ENCODE peak calls at places on chromosome 11, in seven cellular contexts. T is neural crest cell, U is endothelial cell, O is testis, X is transverse colon, K is AG09309, L is fibroblast of the aortic adventitia. M is an unnamed sample.

GRCh38 chr11:122897606-122898210 is 15.1 kb downstream of the JHY start:
- DNase-seq in T (no peak), L (peak; percentile 39), O (no peak), U (no peak), X (no peak), K (peak; percentile 37), M (peak; percentile 23)

GRCh38 chr11:70203749-70204465 is 811 bp downstream of the FADD start:
- DNase-seq in O (peak; percentile 56), L (peak; percentile 86), K (peak; percentile 50), T (peak; percentile 26), U (peak; percentile 36), X (peak; percentile 84), M (peak; percentile 56)

GRCh38 chr11:67351275-67352005 is 1.9 kb downstream of the POLD4 start:
- DNase-seq in L (peak; percentile 88), T (peak; percentile 44), O (peak; percentile 62), K (no peak), X (peak; percentile 77), U (no peak), M (no peak)

GRCh38 chr11:59939482-59939881 is 1.2 kb downstream of the OOSP1 start:
- DNase-seq in K (no peak), X (no peak), U (no peak), L (no peak), T (no peak), O (no peak), M (no peak)

GRCh38 chr11:84673753-84674152 is 953.4 kb downstream of the DLG2 start:
- DNase-seq in T (no peak), U (no peak), O (no peak), L (peak; percentile 0), K (no peak), X (no peak), M (no peak)

GRCh38 chr11:69351460-69351859 is 57.5 kb downstream of the MYEOV start:
- DNase-seq in X (no peak), K (no peak), O (no peak), U (no peak), T (no peak), L (peak; percentile 87), M (no peak)

GRCh38 chr11:108432783-108433182 is 34.5 kb downstream of the C11orf65 start:
- DNase-seq in X (no peak), T (no peak), O (no peak), L (peak; percentile 47), K (no peak), U (no peak), M (no peak)

GRCh38 chr11:88555018-88555828 is 217.7 kb upstream of the CTSC start:
- DNase-seq in T (no peak), L (peak; percentile 100), X (no peak), K (peak; percentile 100), O (peak; percentile 66), U (no peak), M (peak; percentile 98)

GRCh38 chr11:92627615-92628201 is 341.7 kb upstream of the MTNR1B start:
- DNase-seq in U (no peak), X (no peak), O (no peak), T (no peak), K (peak; percentile 4), L (no peak), M (no peak)

GRCh38 chr11:121070951-121071350 is 30.1 kb upstream of the TECTA start:
- DNase-seq in K (no peak), L (no peak), O (no peak), U (no peak), X (no peak), T (no peak), M (no peak)

GRCh38 chr11:20448838-20449237 is 61.3 kb downstream of the PRMT3 start:
- DNase-seq in L (no peak), O (no peak), K (no peak), T (no peak), U (no peak), X (no peak), M (no peak)

GRCh38 chr11:111309516-111309915 is 11.2 kb downstream of the POU2AF3 start:
- DNase-seq in T (no peak), U (no peak), K (no peak), O (no peak), X (no peak), L (no peak), M (no peak)

GRCh38 chr11:3781423-3781822 is 15.9 kb downstream of the NUP98 start:
- DNase-seq in U (no peak), O (no peak), L (peak; percentile 38), K (no peak), X (no peak), T (no peak), M (no peak)

GRCh38 chr11:21814169-21814568 is 378.7 kb upstream of the ANO5 start:
- DNase-seq in U (no peak), L (peak; percentile 1), K (no peak), O (peak; percentile 40), T (no peak), X (no peak), M (no peak)

GRCh38 chr11:61547246-61547645 is 33.6 kb downstream of the SYT7 start:
- DNase-seq in T (no peak), K (no peak), U (no peak), X (no peak), L (no peak), O (no peak), M (no peak)

GRCh38 chr11:69644962-69645675 is 4.2 kb downstream of the CCND1 start:
- DNase-seq in X (no peak), O (no peak), L (no peak), T (no peak), K (no peak), U (no peak), M (no peak)

GRCh38 chr11:57425565-57426438 is 1.1 kb downstream of the SLC43A3 start:
- DNase-seq in X (peak; percentile 51), O (peak; percentile 71), L (peak; percentile 80), K (no peak), U (no peak), T (no peak), M (no peak)

GRCh38 chr11:72574534-72575460 is 99.4 kb downstream of the PDE2A start:
- DNase-seq in X (no peak), O (no peak), K (no peak), U (no peak), T (no peak), L (no peak), M (no peak)

GRCh38 chr11:68327586-68328370 is 15.4 kb downstream of the LRP5 start:
- DNase-seq in K (no peak), X (no peak), O (no peak), T (no peak), U (no peak), L (no peak), M (no peak)

GRCh38 chr11:96339704-96340554 is 3.1 kb downstream of the MAML2 start:
- DNase-seq in T (no peak), L (peak; percentile 46), O (no peak), K (no peak), X (no peak), U (no peak), M (no peak)

GRCh38 chr11:65111537-65112225 is at the start of gene TM7SF2:
- DNase-seq in O (peak; percentile 97), X (peak; percentile 98), U (peak; percentile 91), L (peak; percentile 81), T (peak; percentile 90), K (peak; percentile 35), M (peak; percentile 72)

DNA sequence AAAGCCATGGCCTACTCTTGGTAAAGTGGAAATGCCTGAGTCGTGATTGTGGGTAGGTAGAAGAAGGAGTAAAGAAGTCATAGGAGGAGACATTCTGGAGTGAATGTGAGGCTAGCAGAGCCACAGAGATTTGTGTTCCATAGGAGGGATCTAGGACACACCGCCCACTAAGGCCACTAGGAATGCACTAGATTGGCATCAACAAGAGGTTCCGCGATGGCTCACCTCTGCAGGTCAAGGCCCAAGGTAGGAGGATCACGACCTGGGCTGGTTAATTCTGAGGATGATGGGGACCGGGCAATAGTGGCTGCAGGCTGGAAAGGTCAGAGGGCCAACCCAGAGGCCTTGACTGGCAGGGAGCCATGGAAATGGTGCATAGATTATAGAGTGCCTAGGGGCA is 48.8 kb upstream of the OPCML start:
- DNase-seq in L (no peak), K (no peak), X (no peak), O (no peak), U (no peak), T (no peak), M (no peak)
- TF ChIP-seq CTCF in L (no peak), K (no peak), X (no peak), O (no peak), U (no peak), T (no peak), M (no peak)

GRCh38 chr11:33984682-33985389 is 66.7 kb upstream of the CAPRIN1 start:
- DNase-seq in K (no peak), X (no peak), O (no peak), T (no peak), U (no peak), L (peak; percentile 14), M (no peak)
- TF ChIP-seq CTCF in K (no peak), X (no peak), O (no peak), T (peak; percentile 27), U (no peak), L (peak; percentile 40), M (no peak)

DNA sequence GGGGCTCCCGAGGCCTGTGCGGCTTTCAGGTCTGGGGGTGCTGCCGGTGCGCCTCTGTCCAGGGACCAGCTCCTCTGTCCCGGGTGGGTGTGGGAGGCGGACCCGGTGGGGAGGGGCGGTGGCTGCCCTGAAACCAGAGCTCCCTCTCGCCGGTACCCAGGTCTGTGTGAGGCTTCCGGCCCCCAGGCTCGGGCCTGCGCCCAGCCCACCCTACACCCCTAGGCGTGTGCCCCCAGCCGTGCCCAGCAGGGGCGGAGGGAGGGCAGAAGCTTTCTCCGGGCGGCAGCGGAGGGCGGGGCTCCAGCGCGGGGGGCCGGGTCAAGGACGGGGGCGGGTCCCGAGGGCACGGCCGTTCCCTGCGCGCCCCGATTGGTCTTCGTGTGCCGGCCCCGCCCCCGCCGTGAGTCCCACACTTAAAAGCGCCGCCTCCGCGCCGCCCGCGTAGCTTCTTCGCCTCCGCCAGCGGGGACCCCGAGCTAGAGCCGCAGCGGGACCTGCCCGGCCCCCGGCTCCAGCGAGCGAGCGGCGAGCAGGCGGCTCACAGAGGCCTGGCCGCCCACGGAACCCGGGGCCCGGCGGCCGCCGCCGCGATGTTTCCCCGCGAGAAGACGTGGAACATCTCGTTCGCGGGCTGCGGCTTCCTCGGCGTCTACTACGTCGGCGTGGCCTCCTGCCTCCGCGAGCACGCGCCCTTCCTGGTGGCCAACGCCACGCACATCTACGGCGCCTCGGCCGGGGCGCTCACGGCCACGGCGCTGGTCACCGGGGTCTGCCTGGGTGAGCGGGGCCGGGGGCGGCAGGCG is 616 bp downstream of the PNPLA2 start:
- DNase-seq in U (peak; percentile 88), T (peak; percentile 88), K (no peak), X (peak; percentile 96), L (peak; percentile 78), O (peak; percentile 96), M (peak; percentile 56)
- TF ChIP-seq CTCF in U (no peak), T (peak; percentile 21), K (peak; percentile 6), X (peak; percentile 78), L (peak; percentile 27), O (peak; percentile 20), M (no peak)

GRCh38 chr11:76456571-76456970 is 11.8 kb downstream of the EMSY start:
- DNase-seq in O (no peak), T (no peak), X (no peak), U (no peak), L (no peak), K (no peak), M (no peak)

GRCh38 chr11:76462317-76462716 is 17.5 kb downstream of the EMSY start:
- DNase-seq in U (no peak), T (no peak), O (no peak), X (no peak), L (no peak), K (no peak), M (no peak)

GRCh38 chr11:76455931-76456330 is 11.1 kb downstream of the EMSY start:
- DNase-seq in L (no peak), O (no peak), K (no peak), U (no peak), T (no peak), X (no peak), M (no peak)

GRCh38 chr11:76459846-76460245 is 15.0 kb downstream of the EMSY start:
- DNase-seq in T (no peak), K (no peak), L (no peak), O (no peak), X (no peak), U (no peak), M (no peak)

GRCh38 chr11:76459299-76459698 is 14.5 kb downstream of the EMSY start:
- DNase-seq in L (no peak), T (no peak), U (no peak), K (no peak), O (no peak), X (no peak), M (no peak)
- TF ChIP-seq CTCF in L (peak; percentile 56), T (peak; percentile 63), U (peak; percentile 69), K (peak; percentile 24), O (no peak), X (peak; percentile 34), M (peak; percentile 15)

M was measured in AG09319.